ENCODE peak calls at places on chromosomes 2 and 18, in ten cellular contexts. L, I, Y, D, Q, O, T, M, N and H are unnamed samples.
A peak's percentile ranks its signal among the peaks of the same experiment; 100 is the strongest.

GRCh38 chr18:2657043-2657512 is 1.6 kb downstream of the SMCHD1 start:
- DNase-seq in L (no peak), I (no peak), Y (no peak), D (no peak), Q (no peak), O (no peak), T (no peak), M (no peak), N (no peak), H (peak; percentile 6)

GRCh38 chr2:28600176-28600575 is 104.3 kb downstream of the PLB1 start:
- DNase-seq in L (no peak), I (no peak), Y (no peak), D (no peak), Q (no peak), O (no peak), T (no peak), M (no peak), N (no peak), H (no peak)

GRCh38 chr2:109376796-109377495 is 236.8 kb downstream of the SEPTIN10 start:
- DNase-seq in L (peak; percentile 4), I (no peak), Y (no peak), D (no peak), Q (no peak), O (no peak), T (no peak), M (no peak), N (no peak), H (no peak)

GRCh38 chr2:193371200-193371599 is 1176.5 kb upstream of the TMEFF2 start:
- DNase-seq in L (no peak), I (no peak), Y (no peak), D (no peak), Q (no peak), O (no peak), T (no peak), M (no peak), N (no peak), H (no peak)

GRCh38 chr2:47039502-47039870 is 115.6 kb downstream of the STPG4 start:
- DNase-seq in L (no peak), I (peak; percentile 34), Y (no peak), D (no peak), Q (no peak), O (no peak), T (no peak), M (no peak), N (no peak), H (no peak)

GRCh38 chr2:111030271-111030891 is 90.3 kb upstream of the BCL2L11 start:
- DNase-seq in L (no peak), I (no peak), Y (peak; percentile 47), D (no peak), Q (no peak), O (no peak), T (peak; percentile 51), M (no peak), N (no peak), H (no peak)

GRCh38 chr2:3636586-3637310 is 21.3 kb upstream of the ALLC start:
- DNase-seq in L (peak; percentile 10), I (no peak), Y (no peak), D (no peak), Q (no peak), O (no peak), T (no peak), M (no peak), N (no peak), H (no peak)

GRCh38 chr2:44549099-44549471 is 187.3 kb downstream of the CAMKMT start:
- DNase-seq in L (no peak), I (peak; percentile 67), Y (no peak), D (no peak), Q (no peak), O (no peak), T (peak; percentile 23), M (peak; percentile 94), N (peak; percentile 30), H (peak; percentile 27)

GRCh38 chr18:5294618-5295230 is 802 bp downstream of the ZBTB14 start:
- DNase-seq in L (peak; percentile 56), I (peak; percentile 76), Y (peak; percentile 41), D (peak; percentile 51), Q (no peak), O (peak; percentile 30), T (no peak), M (no peak), N (no peak), H (peak; percentile 73)

GRCh38 chr2:69789129-69789528 is 40.3 kb upstream of the GMCL1 start:
- DNase-seq in L (no peak), I (peak; percentile 93), Y (no peak), D (no peak), Q (no peak), O (no peak), T (peak; percentile 93), M (peak; percentile 72), N (peak; percentile 62), H (no peak)

GRCh38 chr2:208466133-208466919 is 59.7 kb downstream of the PTH2R start:
- DNase-seq in L (peak; percentile 30), I (peak; percentile 1), Y (peak; percentile 70), D (no peak), Q (peak; percentile 82), O (peak; percentile 81), T (peak; percentile 5), M (no peak), N (no peak), H (peak; percentile 74)

GRCh38 chr2:137700681-137701080 is 263.6 kb upstream of the HNMT start:
- DNase-seq in L (no peak), I (no peak), Y (peak; percentile 23), D (no peak), Q (no peak), O (no peak), T (no peak), M (no peak), N (no peak), H (no peak)

GRCh38 chr2:231431606-231432005 is 32.7 kb downstream of the NCL start:
- DNase-seq in L (no peak), I (no peak), Y (no peak), D (no peak), Q (no peak), O (no peak), T (no peak), M (no peak), N (no peak), H (no peak)

GRCh38 chr18:63182247-63182771 is 137.3 kb downstream of the BCL2 start:
- DNase-seq in L (no peak), I (no peak), Y (no peak), D (no peak), Q (no peak), O (peak; percentile 31), T (no peak), M (no peak), N (no peak), H (no peak)

GRCh38 chr18:36247036-36247435 is 50.5 kb upstream of the FHOD3 start:
- DNase-seq in L (no peak), I (no peak), Y (no peak), D (no peak), Q (no peak), O (no peak), T (no peak), M (peak; percentile 56), N (no peak), H (no peak)

GRCh38 chr2:185780890-185781289 is 42.3 kb downstream of the FSIP2 start:
- DNase-seq in L (no peak), I (peak; percentile 58), Y (no peak), D (no peak), Q (no peak), O (no peak), T (no peak), M (no peak), N (no peak), H (no peak)